ENCODE peak calls at places on chromosomes 13 and 19, in four cellular contexts. D is hippocampal formation; P is amniotic stem cell; S is activated naive CD8-positive, alpha-beta T cell treated with anti-CD3 and anti-CD28 coated beads for 36 hours. C is an unnamed sample.

GRCh38 chr19:4120531-4120930 is 3.4 kb downstream of the MAP2K2 start:
- DNase-seq in D (no peak), P (no peak), S (no peak), C (no peak)

GRCh38 chr13:113559901-113560644 is 24.5 kb upstream of the TFDP1 start:
- DNase-seq in D (no peak), P (no peak), S (no peak), C (no peak)

GRCh38 chr19:19599190-19599535 is 19.3 kb downstream of the PBX4 start:
- DNase-seq in D (no peak), P (no peak), S (peak), C (no peak)

GRCh38 chr19:51259348-51260245 is 8.7 kb downstream of the SIGLECL1 start:
- DNase-seq in D (peak), P (no peak), S (peak), C (no peak)

GRCh38 chr19:27962260-27962659 is 1250.7 kb downstream of the UQCRFS1 start:
- DNase-seq in D (no peak), P (no peak), S (no peak), C (no peak)

GRCh38 chr13:23081246-23081645 is 99.5 kb upstream of the SGCG start:
- DNase-seq in D (no peak), P (no peak), S (no peak), C (no peak)

GRCh38 chr13:98741741-98742435 is 10.6 kb downstream of the SLC15A1 start:
- DNase-seq in D (no peak), P (no peak), S (no peak), C (no peak)

GRCh38 chr13:97542102-97542501 is 108.1 kb downstream of the RAP2A start:
- DNase-seq in D (no peak), P (no peak), S (no peak), C (no peak)

GRCh38 chr13:33846306-33847062 is 28.5 kb downstream of the RFC3 start:
- DNase-seq in D (no peak), P (no peak), S (no peak), C (no peak)

GRCh38 chr13:78595819-78596700 is 7.3 kb downstream of the POU4F1 start:
- DNase-seq in D (no peak), P (no peak), S (no peak), C (no peak)

GRCh38 chr13:109383683-109384082 is 402.7 kb downstream of the IRS2 start:
- DNase-seq in D (no peak), P (no peak), S (no peak), C (no peak)

C was measured in caudate nucleus.